ENCODE peak calls at places on chromosome X, in six cellular contexts. Y, G, V, I, U and R are unnamed samples.

GRCh38 chrX:136215559-136215958 is 35.6 kb downstream of the MAP7D3 start:
- DNase-seq in Y (peak; percentile 52), G (no peak), V (peak; percentile 34), I (no peak), U (no peak), R (no peak)

GRCh38 chrX:151697537-151697936 is 2.3 kb downstream of the PRRG3 start:
- DNase-seq in Y (no peak), G (no peak), V (no peak), I (no peak), U (no peak), R (peak; percentile 82)

GRCh38 chrX:155666741-155667140 is 54.0 kb upstream of the TMLHE start:
- DNase-seq in Y (no peak), G (no peak), V (no peak), I (no peak), U (no peak), R (no peak)

GRCh38 chrX:51876441-51876840 is 17.0 kb upstream of the MAGED1 start:
- DNase-seq in Y (peak; percentile 44), G (no peak), V (peak; percentile 71), I (no peak), U (no peak), R (peak; percentile 62)

GRCh38 chrX:39859991-39860861 is 237.5 kb downstream of the BCOR start:
- DNase-seq in Y (peak; percentile 86), G (peak; percentile 87), V (peak; percentile 91), I (peak; percentile 27), U (peak; percentile 93), R (peak; percentile 4)

GRCh38 chrX:11929476-11929875 is 171.4 kb downstream of the MSL3 start:
- DNase-seq in Y (peak; percentile 9), G (no peak), V (no peak), I (no peak), U (no peak), R (no peak)

GRCh38 chrX:105190252-105190853 is 30.1 kb downstream of the TEX13A start:
- DNase-seq in Y (peak; percentile 32), G (no peak), V (peak; percentile 6), I (no peak), U (peak; percentile 73), R (peak; percentile 64)

GRCh38 chrX:84168574-84168973 is 19.4 kb downstream of the RPS6KA6 start:
- DNase-seq in Y (no peak), G (no peak), V (peak; percentile 21), I (no peak), U (no peak), R (no peak)

GRCh38 chrX:44872319-44872816 is 620 bp upstream of the KDM6A start:
- DNase-seq in Y (peak; percentile 42), G (no peak), V (peak; percentile 4), I (no peak), U (no peak), R (peak; percentile 70)

GRCh38 chrX:74461384-74461783 is 40.1 kb downstream of the SLC16A2 start:
- DNase-seq in Y (no peak), G (no peak), V (no peak), I (no peak), U (no peak), R (no peak)

GRCh38 chrX:47751670-47752069 is 85.0 kb upstream of the ZNF81 start:
- DNase-seq in Y (no peak), G (peak; percentile 57), V (no peak), I (peak; percentile 13), U (peak; percentile 78), R (peak; percentile 8)

GRCh38 chrX:30865612-30866011 is 23.4 kb downstream of the TAB3 start:
- DNase-seq in Y (no peak), G (no peak), V (no peak), I (no peak), U (no peak), R (no peak)

GRCh38 chrX:53048169-53049126 is at the start of gene GPR173:
- DNase-seq in Y (peak; percentile 60), G (peak; percentile 84), V (peak; percentile 66), I (no peak), U (peak; percentile 85), R (peak; percentile 78)

GRCh38 chrX:46979340-46979739 is 67.1 kb downstream of the JADE3 start:
- DNase-seq in Y (peak; percentile 45), G (no peak), V (peak; percentile 82), I (peak; percentile 13), U (no peak), R (peak; percentile 78)

GRCh38 chrX:119325456-119325855 is 73.7 kb upstream of the SLC25A43 start:
- DNase-seq in Y (no peak), G (no peak), V (no peak), I (no peak), U (no peak), R (no peak)

GRCh38 chrX:10617964-10618342 is 2.4 kb downstream of the MID1 start:
- DNase-seq in Y (no peak), G (no peak), V (peak; percentile 75), I (no peak), U (no peak), R (peak; percentile 49)

GRCh38 chrX:72274526-72274925 is 2.5 kb downstream of the RPS4X start:
- DNase-seq in Y (no peak), G (no peak), V (no peak), I (no peak), U (no peak), R (no peak)

GRCh38 chrX:72271091-72271490 is 6.0 kb downstream of the RPS4X start:
- DNase-seq in Y (no peak), G (no peak), V (no peak), I (no peak), U (no peak), R (no peak)

GRCh38 chrX:72273718-72274117 is 3.3 kb downstream of the RPS4X start:
- DNase-seq in Y (no peak), G (no peak), V (no peak), I (no peak), U (no peak), R (no peak)

GRCh38 chrX:72271812-72272211 is 5.2 kb downstream of the RPS4X start:
- DNase-seq in Y (no peak), G (no peak), V (no peak), I (no peak), U (no peak), R (no peak)

DNA sequence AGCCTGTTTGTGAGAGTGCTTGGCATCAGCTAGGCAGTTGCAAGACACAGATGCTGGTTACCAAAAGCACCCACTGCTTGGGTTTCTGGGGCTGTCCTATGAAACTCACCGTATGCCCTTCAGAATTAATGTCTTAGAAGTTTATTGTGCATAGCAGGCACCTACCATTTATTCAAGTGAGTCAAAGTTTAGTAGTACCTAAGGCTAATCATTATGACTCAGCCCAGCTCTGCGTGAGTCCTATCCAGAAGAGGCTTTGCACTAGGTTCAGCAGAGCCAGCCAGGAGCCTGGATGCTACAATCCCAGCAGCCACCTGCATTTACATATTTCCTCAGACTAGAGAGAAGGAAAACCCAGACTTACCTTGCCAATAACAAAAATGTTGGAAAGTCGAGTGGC is 4.2 kb downstream of the RPS4X start:
- DNase-seq in Y (peak; percentile 30), G (no peak), V (peak; percentile 76), I (no peak), U (no peak), R (no peak)
- H3K4me1 ChIP-seq in Y (peaks cover 11% of the 10 kb centered on the region), G (peaks cover 2% of the 10 kb centered on the region), V (peaks cover 32% of the 10 kb centered on the region), I (no peaks in the 10 kb centered on the region), U (no peaks in the 10 kb centered on the region), R (peaks cover 72% of the 10 kb centered on the region)

DNA sequence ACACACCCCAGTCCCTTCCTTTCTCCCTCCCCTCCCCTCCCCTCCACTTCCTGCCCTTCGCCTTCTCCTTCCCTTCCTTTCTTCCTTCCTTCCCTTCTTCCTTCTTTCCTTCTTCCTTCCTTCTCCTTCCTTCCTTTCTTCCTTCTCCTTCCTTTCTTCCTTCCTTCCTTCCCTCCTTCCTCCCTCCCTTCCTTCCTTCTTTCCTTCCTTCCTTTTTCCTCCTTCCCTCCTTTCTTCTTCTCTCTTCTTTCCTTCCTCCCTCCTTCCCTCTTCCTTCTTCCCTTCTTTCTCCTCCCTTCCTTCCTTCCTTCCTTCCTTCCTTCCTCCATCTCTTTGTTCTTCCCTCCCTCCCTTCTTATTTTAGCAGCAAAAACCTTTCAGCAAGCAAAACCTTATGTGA is 162.1 kb downstream of the EFNB1 start:
- DNase-seq in Y (no peak), G (no peak), V (no peak), I (no peak), U (no peak), R (no peak)
- H3K9ac ChIP-seq in Y (no peak overlapping the region), G (no peak overlapping the region), V (no peak overlapping the region), I (no peak overlapping the region), U (no peak overlapping the region), R (no peak overlapping the region)

DNA sequence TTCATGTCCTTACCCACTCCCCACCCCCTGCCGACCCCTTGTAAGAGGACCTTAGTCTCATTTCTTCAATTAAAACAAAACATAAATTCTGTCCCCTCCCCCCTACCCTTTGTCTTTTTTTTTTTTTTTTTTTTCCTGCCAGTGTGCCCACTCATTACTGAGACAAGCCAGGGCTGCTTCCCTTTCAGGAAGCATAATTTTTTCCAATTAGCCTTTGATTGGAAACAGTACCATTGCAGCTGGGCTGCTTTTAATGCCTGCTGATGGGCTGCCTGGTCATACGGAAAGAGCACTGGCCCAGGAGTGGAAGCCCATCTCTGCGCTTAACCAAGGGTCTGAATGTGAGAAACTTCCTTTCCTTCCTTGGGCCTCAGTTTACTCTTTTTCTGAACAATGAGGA is 18.6 kb upstream of the CAPN6 start:
- DNase-seq in Y (no peak), G (no peak), V (no peak), I (no peak), U (no peak), R (no peak)
- H3K4me1 ChIP-seq in Y (no peaks in the 10 kb centered on the region), G (no peaks in the 10 kb centered on the region), V (no peaks in the 10 kb centered on the region), I (no peaks in the 10 kb centered on the region), U (no peaks in the 10 kb centered on the region), R (no peaks in the 10 kb centered on the region)

GRCh38 chrX:110003167-110004156 is 548 bp downstream of the TMEM164 start:
- DNase-seq in Y (peak; percentile 38), G (peak; percentile 31), V (no peak), I (no peak), U (peak; percentile 53), R (peak; percentile 46)
- H3K9ac ChIP-seq in Y (peak overlapping the region; percentile 80), G (peak overlapping the region; percentile 48), V (peak overlapping the region; percentile 78), I (peak overlapping the region; percentile 69), U (peak overlapping the region; percentile 13), R (peak overlapping the region; percentile 86)

GRCh38 chrX:109812236-109812635 is 79.2 kb upstream of the ACSL4 start:
- DNase-seq in Y (no peak), G (no peak), V (no peak), I (no peak), U (no peak), R (no peak)
- H3K4me1 ChIP-seq in Y (no peaks in the 10 kb centered on the region), G (no peaks in the 10 kb centered on the region), V (no peaks in the 10 kb centered on the region), I (no peaks in the 10 kb centered on the region), U (no peaks in the 10 kb centered on the region), R (no peaks in the 10 kb centered on the region)